ENCODE peak calls at places on chromosomes 2 and 18, in four cellular contexts. O is K562, S is GM12878, L is H1. C is an unnamed sample.

GRCh38 chr2:147696426-147696825 is 148.4 kb upstream of the ACVR2A start:
- DNase-seq in O (no peak), S (no peak), L (no peak), C (no peak)

GRCh38 chr2:174773191-174773590 is 8.9 kb upstream of the CHRNA1 start:
- DNase-seq in S (no peak), L (no peak), O (no peak), C (no peak)

GRCh38 chr2:43285987-43286386 is 59.6 kb upstream of the ZFP36L2 start:
- DNase-seq in S (no peak), O (no peak), L (no peak), C (no peak)

GRCh38 chr2:196277002-196277401 is 105.6 kb upstream of the STK17B start:
- DNase-seq in S (no peak), L (no peak), O (peak), C (no peak)

GRCh38 chr2:238853724-238854123 is 5.8 kb downstream of the TWIST2 start:
- DNase-seq in L (no peak), S (no peak), O (no peak), C (no peak)

GRCh38 chr18:58364867-58365533 is 263.9 kb downstream of the ALPK2 start:
- DNase-seq in S (no peak), O (no peak), L (no peak), C (no peak)

GRCh38 chr2:179741317-179741716 is 120.1 kb downstream of the ZNF385B start:
- DNase-seq in S (no peak), O (no peak), L (no peak), C (no peak)

GRCh38 chr2:149029312-149029965 is 9.1 kb upstream of the LYPD6B start:
- DNase-seq in O (no peak), S (no peak), L (no peak), C (no peak)

GRCh38 chr2:101766871-101767739 is 69.6 kb downstream of the MAP4K4 start:
- DNase-seq in S (no peak), O (no peak), L (no peak), C (no peak)

GRCh38 chr2:197274349-197274748 is 36.2 kb downstream of the ANKRD44 start:
- DNase-seq in O (no peak), L (no peak), S (no peak), C (no peak)

GRCh38 chr2:25032094-25032493 is 9.8 kb upstream of the EFR3B start:
- DNase-seq in L (no peak), O (no peak), S (no peak), C (no peak)

GRCh38 chr2:27162151-27163121 is 13.6 kb downstream of the TCF23 start:
- DNase-seq in S (no peak), O (no peak), L (no peak), C (no peak)

GRCh38 chr18:21762181-21762772 is 21.7 kb downstream of the MIB1 start:
- DNase-seq in S (no peak), L (no peak), O (no peak), C (no peak)

GRCh38 chr2:42098571-42099430 is 51.0 kb downstream of the PKDCC start:
- DNase-seq in O (no peak), S (no peak), L (no peak), C (no peak)

GRCh38 chr2:105574796-105575344 is 169.8 kb upstream of the NCK2 start:
- DNase-seq in O (no peak), S (no peak), L (no peak), C (no peak)

GRCh38 chr2:69203166-69203985 is 183.7 kb downstream of the GFPT1 start:
- DNase-seq in L (no peak), O (no peak), S (no peak), C (no peak)

GRCh38 chr2:239495816-239496371 is 95.1 kb upstream of the HDAC4 start:
- DNase-seq in L (no peak), S (no peak), O (no peak), C (no peak)

GRCh38 chr2:207747653-207748560 is 21.8 kb downstream of the FZD5 start:
- DNase-seq in S (no peak), L (no peak), O (no peak), C (no peak)
- TF ChIP-seq NRF1 in S (no peak), L (no peak), O (no peak), C (no peak)

DNA sequence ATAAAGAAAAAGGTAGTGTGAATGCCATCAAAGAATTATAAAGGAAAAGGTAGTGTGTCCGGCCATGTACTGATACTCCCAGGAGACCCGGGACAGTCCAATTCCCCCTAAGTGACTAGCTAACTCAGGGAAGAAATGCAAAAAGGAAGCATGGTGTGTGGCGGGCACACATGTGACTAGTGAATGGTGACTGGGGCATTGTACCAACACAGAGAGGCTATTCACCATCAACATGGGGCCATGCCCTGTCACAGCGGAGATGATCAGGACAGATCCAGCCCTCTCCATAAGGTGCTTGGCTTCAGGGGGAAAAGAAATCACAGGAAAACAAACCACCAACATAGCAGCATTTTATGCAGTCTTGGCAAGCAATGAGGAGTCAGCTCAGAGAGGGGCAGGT is 34.4 kb downstream of the FAM168B start:
- DNase-seq in O (no peak), L (no peak), S (no peak), C (no peak)
- TF ChIP-seq NRF1 in O (no peak), L (no peak), S (no peak), C (no peak)

DNA sequence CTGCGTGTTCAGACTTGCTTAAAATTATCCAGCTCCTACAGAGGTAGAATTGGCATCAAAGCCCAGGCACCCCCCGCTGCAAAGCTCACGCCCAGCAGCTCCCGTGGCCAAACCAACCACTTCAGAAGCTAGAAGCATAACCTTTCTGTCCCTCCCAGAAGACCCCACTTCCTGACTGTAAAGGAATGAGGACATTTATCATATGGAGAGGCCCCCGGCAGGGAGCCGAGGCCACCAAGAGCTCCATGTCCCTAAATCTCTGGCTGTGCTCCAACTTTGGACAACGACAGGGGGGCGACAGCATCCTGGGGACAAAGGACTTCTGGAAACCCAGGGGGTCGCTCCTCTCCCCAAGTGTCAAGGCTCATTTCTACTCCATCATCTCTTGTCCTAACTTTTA is 369.0 kb upstream of the SALL3 start:
- DNase-seq in S (no peak), O (no peak), L (no peak), C (no peak)
- TF ChIP-seq NRF1 in S (no peak), O (no peak), L (no peak), C (no peak)

GRCh38 chr18:78972385-78972918 is 7.2 kb upstream of the SALL3 start:
- DNase-seq in L (no peak), O (no peak), S (no peak), C (no peak)

GRCh38 chr18:78973357-78974083 is 6.1 kb upstream of the SALL3 start:
- DNase-seq in O (no peak), S (no peak), L (no peak), C (no peak)

GRCh38 chr18:78970774-78971333 is 8.8 kb upstream of the SALL3 start:
- DNase-seq in O (no peak), S (no peak), L (no peak), C (no peak)

GRCh38 chr18:78972930-78973331 is 6.7 kb upstream of the SALL3 start:
- DNase-seq in S (no peak), L (no peak), O (no peak), C (no peak)

DNA sequence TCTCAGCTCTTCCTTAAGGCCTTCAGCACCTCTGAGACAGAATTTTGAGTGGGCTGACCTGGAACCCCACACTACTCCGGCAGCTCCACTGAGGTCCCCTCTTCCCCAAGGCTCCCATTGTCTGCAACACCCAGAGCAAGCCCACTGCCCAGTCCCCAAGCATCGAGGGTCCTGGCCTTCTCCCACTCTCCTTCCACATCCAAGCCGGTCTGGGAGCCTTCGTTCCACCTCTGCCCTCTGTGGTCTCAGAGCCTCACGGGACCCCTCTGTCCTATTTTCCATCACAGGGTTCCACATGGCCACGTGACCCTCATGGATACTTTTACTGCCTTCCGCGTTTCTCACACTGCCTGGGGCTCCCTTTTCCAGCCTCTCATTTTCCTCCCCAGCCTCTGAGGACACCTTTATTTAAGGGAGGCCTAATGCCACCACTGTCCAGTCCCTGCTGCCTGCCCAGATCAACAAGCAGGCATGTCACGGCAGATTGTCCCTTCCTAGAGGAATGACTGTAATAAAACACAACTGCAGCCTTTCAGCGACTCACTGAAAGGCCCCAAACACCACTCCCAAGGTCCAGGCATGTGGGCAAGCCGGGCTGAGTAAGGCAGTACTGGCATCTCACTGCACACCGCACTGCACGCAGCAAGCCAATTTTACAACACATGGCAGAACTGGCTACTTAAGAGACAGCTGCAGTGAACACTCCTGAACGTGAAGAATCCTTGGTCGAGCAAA is 7.9 kb upstream of the SALL3 start:
- DNase-seq in O (no peak), S (no peak), L (no peak), C (no peak)
- TF ChIP-seq NRF1 in O (no peak), S (no peak), L (no peak), C (no peak)

GRCh38 chr2:11746807-11747459 is 501 bp downstream of the LPIN1 start:
- DNase-seq in S (no peak), O (peak), L (no peak), C (peak)
- TF ChIP-seq NRF1 in S (no peak), O (peak), L (no peak), C (no peak)

GRCh38 chr18:73511751-73512525 is 635.7 kb downstream of the FBXO15 start:
- DNase-seq in O (no peak), S (no peak), L (no peak), C (no peak)
- TF ChIP-seq NRF1 in O (no peak), S (no peak), L (no peak), C (no peak)

GRCh38 chr2:119254601-119255080 is 31.0 kb downstream of the STEAP3 start:
- DNase-seq in S (no peak), O (no peak), L (no peak), C (peak)
- TF ChIP-seq NRF1 in S (no peak), O (no peak), L (no peak), C (no peak)

GRCh38 chr18:8675057-8675456 is 30.3 kb upstream of the MTCL1 start:
- DNase-seq in O (no peak), S (no peak), L (no peak), C (no peak)
- TF ChIP-seq NRF1 in O (no peak), S (no peak), L (no peak), C (no peak)

GRCh38 chr2:171991027-171991426 is 8.7 kb upstream of the METAP1D start:
- DNase-seq in S (no peak), O (no peak), L (no peak), C (no peak)
- TF ChIP-seq NRF1 in S (no peak), O (no peak), L (no peak), C (no peak)

DNA sequence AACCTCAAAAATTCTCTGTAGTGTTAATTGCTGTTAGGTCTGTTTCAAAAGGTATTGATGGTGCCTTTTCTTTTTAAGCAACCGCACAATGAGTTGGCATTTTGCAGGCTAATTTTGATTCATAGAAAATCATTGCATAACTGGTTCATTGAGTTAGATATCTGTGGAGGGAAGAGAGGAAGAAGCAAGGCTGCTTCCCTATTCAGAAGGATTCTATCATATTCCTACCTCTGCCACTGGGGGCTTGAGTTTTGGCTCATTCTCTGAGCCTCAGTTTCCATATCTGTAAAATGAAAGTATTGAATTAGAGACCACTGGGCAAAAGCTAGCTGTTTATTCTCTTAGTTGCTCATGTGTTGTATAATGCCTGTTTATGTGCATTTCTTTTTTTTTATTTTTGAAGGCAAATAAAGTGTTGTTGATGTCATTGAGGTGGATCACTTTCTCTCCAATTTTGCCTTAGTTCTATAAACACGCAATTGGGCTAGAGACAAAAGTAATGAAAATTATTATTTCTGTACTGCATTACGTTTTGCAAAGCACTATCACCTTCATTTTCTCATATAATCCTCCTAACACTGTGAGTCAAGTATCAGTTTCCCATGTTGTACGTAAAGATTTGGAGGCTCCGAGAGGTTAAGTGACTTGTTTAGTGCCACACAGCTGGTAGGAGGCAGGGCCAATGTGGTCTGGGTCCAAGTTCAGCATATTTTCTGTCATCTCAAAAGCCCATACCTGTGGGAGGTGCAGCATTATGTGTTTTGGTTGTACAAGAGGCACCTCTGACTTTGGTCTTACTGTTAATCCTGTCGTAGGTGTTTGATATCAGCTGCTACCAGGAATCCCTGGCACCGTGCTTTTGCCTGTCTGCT is 5.9 kb downstream of the TRIB2 start:
- DNase-seq in L (no peak), S (no peak), O (no peak), C (no peak)
- TF ChIP-seq NRF1 in L (no peak), S (no peak), O (no peak), C (no peak)

C was measured in SK-N-SH.